ENCODE peak calls at places on chromosomes 11 and 22, in four cellular contexts. B is H1, T is endothelial cell of umbilical vein, V is IMR-90. U is an unnamed sample. For H3K4me1, the result is how much of the 10 kb centered on the place peaks cover.

GRCh38 chr11:103091441-103091809 is 535 bp downstream of the DCUN1D5 start:
- DNase-seq in V (peak), B (no peak), T (peak), U (peak)

GRCh38 chr22:44550666-44551491 is 52.8 kb upstream of the RTL6 start:
- DNase-seq in B (no peak), T (peak), V (peak), U (no peak)

GRCh38 chr22:38135133-38135706 is 24.7 kb upstream of the BAIAP2L2 start:
- DNase-seq in T (peak), B (no peak), V (peak), U (no peak)

GRCh38 chr11:66417000-66417399 is 3.8 kb upstream of the NPAS4 start:
- DNase-seq in V (no peak), B (no peak), T (no peak), U (peak)

GRCh38 chr22:37169412-37169811 is 18.6 kb downstream of the C1QTNF6 start:
- DNase-seq in T (no peak), B (no peak), V (no peak), U (no peak)

GRCh38 chr22:49659924-49660315 is 167.8 kb downstream of the BRD1 start:
- DNase-seq in T (no peak), B (no peak), V (no peak), U (no peak)

GRCh38 chr22:26550498-26551033 is 38.3 kb upstream of the TFIP11 start:
- DNase-seq in B (no peak), V (peak), T (no peak), U (peak)

GRCh38 chr11:114179234-114179941 is 116.8 kb upstream of the NNMT start:
- DNase-seq in T (peak), B (no peak), V (no peak), U (no peak)

GRCh38 chr11:17642370-17642769 is 77.0 kb upstream of the MYOD1 start:
- DNase-seq in V (no peak), B (no peak), T (no peak), U (no peak)

GRCh38 chr11:94106699-94107098 is 21.9 kb upstream of the PANX1 start:
- DNase-seq in V (no peak), T (no peak), B (no peak), U (no peak)

GRCh38 chr11:67262731-67263675 is 3.3 kb upstream of the GRK2 start:
- DNase-seq in V (peak), T (peak), B (no peak), U (peak)

GRCh38 chr22:28402539-28402938 is 277.1 kb downstream of the TTC28 start:
- DNase-seq in V (no peak), T (no peak), B (no peak), U (no peak)

GRCh38 chr11:118046964-118047700 is 29.7 kb upstream of the TMPRSS4 start:
- DNase-seq in T (no peak), B (no peak), V (no peak), U (no peak)

GRCh38 chr11:134027671-134028070 is 41.2 kb upstream of the JAM3 start:
- DNase-seq in T (no peak), B (no peak), V (no peak), U (no peak)

GRCh38 chr11:3000032-3000961 is 8.2 kb upstream of the NAP1L4 start:
- DNase-seq in T (peak), B (no peak), V (peak), U (peak)

GRCh38 chr11:37450613-37451012 is 852.6 kb upstream of the RAG2 start:
- DNase-seq in T (no peak), B (no peak), V (peak), U (no peak)

GRCh38 chr11:111454561-111455192 is 57.5 kb downstream of the BTG4 start:
- DNase-seq in V (peak), B (no peak), T (peak), U (peak)

GRCh38 chr11:68009391-68010000 is 631 bp upstream of the ALDH3B1 start:
- DNase-seq in B (no peak), T (peak), V (peak), U (no peak)

GRCh38 chr11:112418438-112418837 is 157.8 kb upstream of the PLET1 start:
- DNase-seq in B (no peak), V (no peak), T (no peak), U (no peak)

GRCh38 chr11:67312187-67313021 is 9.1 kb downstream of the SSH3 start:
- DNase-seq in V (no peak), T (no peak), B (no peak), U (no peak)

GRCh38 chr11:15985127-15985862 is 371.1 kb downstream of the SOX6 start:
- DNase-seq in T (no peak), B (no peak), V (no peak), U (no peak)

GRCh38 chr11:130940706-130941105 is 24.4 kb upstream of the SNX19 start:
- DNase-seq in V (peak), B (no peak), T (no peak), U (no peak)

GRCh38 chr22:41009222-41009948 is 58.2 kb downstream of the RBX1 start:
- DNase-seq in T (no peak), B (no peak), V (peak), U (no peak)

GRCh38 chr11:113881856-113882255 is 6.5 kb upstream of the USP28 start:
- DNase-seq in T (no peak), V (no peak), B (no peak), U (no peak)

GRCh38 chr11:42762348-42762747 is 549.4 kb upstream of the API5 start:
- DNase-seq in B (no peak), T (no peak), V (no peak), U (peak)

GRCh38 chr22:36362819-36363377 is 24.9 kb downstream of the MYH9 start:
- DNase-seq in T (no peak), B (no peak), V (no peak), U (no peak)

GRCh38 chr22:20532256-20532993 is 25.0 kb downstream of the MED15 start:
- DNase-seq in T (no peak), B (no peak), V (no peak), U (peak)

GRCh38 chr11:124740277-124740882 is 638 bp downstream of the NRGN start:
- DNase-seq in T (peak), B (no peak), V (no peak), U (peak)

GRCh38 chr11:9535189-9535781 is 38.2 kb upstream of the WEE1 start:
- DNase-seq in V (peak), T (peak), B (peak), U (peak)

GRCh38 chr22:23849009-23850006 is 8.4 kb upstream of the SLC2A11 start:
- DNase-seq in V (peak), B (peak), T (peak), U (peak)

GRCh38 chr11:15011741-15012140 is 39.6 kb upstream of the CALCA start:
- DNase-seq in T (no peak), B (no peak), V (no peak), U (no peak)

GRCh38 chr22:35126993-35127392 is 61.0 kb downstream of the ISX start:
- DNase-seq in V (no peak), B (no peak), T (no peak), U (no peak)

GRCh38 chr11:128503231-128503991 is 83.9 kb downstream of the ETS1 start:
- DNase-seq in T (peak), B (no peak), V (peak), U (no peak)

GRCh38 chr11:28793282-28793738 is 685.1 kb downstream of the METTL15 start:
- DNase-seq in T (no peak), B (no peak), V (no peak), U (peak)

DNA sequence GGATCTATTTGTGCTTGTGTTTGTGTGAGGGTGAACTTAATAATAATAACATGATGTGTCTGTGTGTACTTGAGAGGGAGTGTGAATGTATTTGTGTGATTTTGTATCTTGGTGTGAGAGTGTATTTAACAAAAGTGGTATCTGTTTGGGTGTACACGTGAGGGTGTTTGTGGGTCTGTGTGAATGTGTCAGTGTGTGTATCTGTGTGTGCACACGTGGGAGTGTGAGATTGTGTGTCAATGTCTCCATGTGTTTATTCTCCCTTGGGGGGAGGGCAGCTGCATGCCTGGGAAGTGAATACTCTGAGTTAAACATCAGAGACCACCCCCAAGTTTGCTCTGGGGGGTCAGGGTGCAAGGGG is 15.0 kb upstream of the RPS19BP1 start:
- DNase-seq in V (no peak), B (no peak), T (no peak), U (no peak)
- H3K4me2 ChIP-seq in V (no peak), B (no peak), T (no peak), U (no peak)

GRCh38 chr11:1303196-1303821 is 6.1 kb downstream of the TOLLIP start:
- DNase-seq in B (no peak), T (peak), V (no peak), U (peak)
- H3K4me1 ChIP-seq in B (under half), T (under half), V (under half), U (under half)

GRCh38 chr11:83044958-83045712 is 26.6 kb downstream of the RAB30 start:
- DNase-seq in T (peak), B (no peak), V (peak), U (no peak)
- H3K4me2 ChIP-seq in T (peak), B (no peak), V (peak), U (no peak)

DNA sequence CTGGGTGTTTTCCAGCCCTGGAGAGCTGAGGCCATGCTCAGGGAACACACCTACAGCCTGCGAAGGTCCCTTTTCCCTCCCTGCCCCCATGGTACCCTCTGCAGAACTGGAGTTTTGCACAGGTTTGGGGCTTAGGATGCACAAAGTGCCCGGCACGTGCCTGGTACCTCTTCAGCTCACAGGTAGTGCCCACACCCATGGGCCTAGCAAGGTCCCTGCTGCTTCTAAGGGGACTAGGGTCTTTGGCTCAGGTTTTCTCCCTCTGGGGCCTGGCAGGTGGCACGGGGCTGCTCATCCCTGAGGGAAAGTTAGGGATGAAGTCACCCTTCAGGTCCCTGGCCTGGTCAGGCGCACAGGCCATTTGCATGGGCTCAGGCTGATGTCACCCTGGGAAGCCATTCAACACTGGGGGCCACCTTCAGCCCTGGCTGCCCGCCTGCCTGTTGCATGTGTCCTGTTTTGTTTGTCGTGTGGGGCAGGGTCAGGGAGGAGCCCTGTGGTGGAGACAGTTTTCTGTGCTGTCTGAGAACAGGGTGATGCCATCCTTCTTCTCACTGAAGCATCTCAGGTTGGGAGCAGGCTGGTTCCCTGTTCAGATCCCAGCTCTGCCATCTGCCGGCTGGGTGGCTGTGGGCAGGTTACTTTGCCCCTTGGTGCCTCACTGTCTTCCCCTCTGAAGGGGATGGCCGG is 68.3 kb upstream of the CRYBB3 start:
- DNase-seq in V (no peak), B (no peak), T (no peak), U (no peak)
- H3K4me1 ChIP-seq in V (under half), B (under half), T (under half), U (under half)

DNA sequence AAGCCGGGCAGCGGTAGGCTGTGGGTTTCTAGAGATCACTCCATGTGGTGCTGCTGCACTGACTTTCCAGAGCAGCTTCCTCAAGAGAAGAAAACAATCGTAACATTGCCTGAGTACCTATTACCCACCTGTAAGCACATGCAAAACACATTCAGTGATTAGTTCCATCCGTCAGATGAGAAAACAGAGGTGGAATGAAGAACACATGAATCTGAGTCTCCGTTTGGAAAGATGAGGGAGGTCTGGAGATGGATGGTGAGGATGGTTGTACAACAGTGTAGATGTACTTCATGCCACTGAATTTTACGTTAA is 7.5 kb upstream of the SLCO2B1 start:
- DNase-seq in V (no peak), B (no peak), T (no peak), U (no peak)
- H3K4me2 ChIP-seq in V (no peak), B (no peak), T (peak), U (no peak)

DNA sequence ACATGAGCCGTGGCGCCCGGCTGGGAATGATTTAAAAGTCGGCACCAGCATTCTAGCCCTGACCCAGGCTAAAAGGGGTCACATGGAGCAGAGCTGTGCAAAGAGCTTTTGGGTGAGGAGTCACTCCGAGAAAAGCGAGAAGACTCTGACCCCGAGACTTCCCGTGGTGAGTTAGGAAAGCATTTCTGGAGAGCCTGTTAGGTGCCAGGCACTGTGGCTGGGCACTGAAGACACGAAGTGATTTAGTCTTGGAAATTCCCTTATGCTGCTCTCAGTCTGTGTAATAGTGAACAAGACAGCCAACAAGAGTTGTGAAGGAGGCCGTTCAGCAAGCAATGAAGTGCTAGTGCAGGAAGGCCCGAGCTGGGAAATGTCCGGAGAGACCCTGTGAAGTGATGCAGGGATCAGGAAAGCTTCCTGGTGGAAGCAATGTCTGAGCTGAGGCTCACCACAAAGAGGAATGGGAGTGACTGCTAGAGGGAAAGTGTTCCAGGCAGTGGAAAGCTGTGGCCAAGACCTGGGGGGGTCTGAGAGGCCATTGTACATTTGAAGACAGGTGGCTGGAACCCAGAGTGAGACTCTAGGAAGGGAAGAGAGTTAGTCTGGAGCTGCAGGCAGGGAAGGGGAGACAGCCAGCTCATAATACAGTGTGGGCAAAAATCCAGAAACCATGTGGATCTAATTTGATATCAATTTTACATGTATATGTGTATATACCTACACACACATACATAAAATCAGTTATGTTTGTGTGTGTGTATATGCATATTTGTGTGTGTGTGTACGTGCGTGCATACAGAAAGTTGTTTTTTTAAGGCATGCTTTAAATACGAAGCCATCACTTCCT is 31.7 kb downstream of the MARK2 start:
- DNase-seq in T (no peak), B (no peak), V (peak), U (no peak)
- H3K4me1 ChIP-seq in T (under half), B (under half), V (under half), U (under half)

GRCh38 chr11:46279393-46280099 is 2.1 kb downstream of the CREB3L1 start:
- DNase-seq in V (peak), B (no peak), T (peak), U (peak)
- H3K4me2 ChIP-seq in V (peak), B (peak), T (no peak), U (peak)

DNA sequence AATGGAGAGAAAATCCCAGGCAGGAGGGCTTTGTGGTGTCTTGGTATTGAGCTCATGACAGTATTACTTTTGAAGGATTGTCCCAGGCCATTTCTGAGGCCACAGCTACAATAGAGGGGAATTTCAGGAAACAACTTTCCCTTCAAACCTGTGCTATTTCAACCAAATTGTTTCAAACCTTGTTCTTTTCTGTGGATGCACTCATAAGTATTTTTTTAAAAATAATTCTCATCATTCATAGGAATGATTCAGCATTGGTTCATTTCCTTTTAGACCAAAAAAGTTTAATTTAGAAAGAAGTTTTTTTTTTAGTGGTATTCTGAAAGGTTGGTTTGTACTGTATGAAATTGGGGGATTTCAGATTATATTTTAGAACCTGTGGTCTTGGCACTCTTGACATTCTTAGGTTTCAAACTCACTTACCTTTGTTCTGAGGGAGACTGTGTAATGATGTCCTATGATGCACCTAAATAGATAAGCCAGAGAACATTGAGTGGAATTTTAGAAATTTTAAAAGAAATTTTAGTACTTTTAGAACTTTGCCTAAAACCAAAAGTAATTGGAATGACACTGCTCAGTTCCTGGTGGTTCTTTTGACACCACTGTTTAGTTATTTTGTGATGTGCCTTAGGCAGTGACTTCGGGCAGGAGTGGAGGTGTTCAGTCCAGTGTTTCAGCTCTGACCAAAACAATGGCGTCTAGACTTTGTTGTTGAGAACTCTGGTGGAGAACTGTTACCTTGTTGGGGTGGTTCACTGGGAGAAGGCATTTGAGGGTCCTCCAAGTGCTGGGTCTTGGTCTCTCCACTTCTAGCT is 12.2 kb downstream of the TEAD1 start:
- DNase-seq in B (no peak), V (no peak), T (peak), U (no peak)
- H3K4me1 ChIP-seq in B (under half), V (half or more), T (under half), U (half or more)

U was measured in neural progenitor cell.